ENCODE peak calls at places on chromosomes 16 and 17, in eight cellular contexts. V is endothelial cell, W is AG04449, S is pulmonary artery endothelial cell, B is left ventricle myocardium inferior, A is GM04504, L is GM12891, N is frontal cortex. Q is an unnamed sample.

GRCh38 chr17:72850410-72850809 is 242.1 kb downstream of the SLC39A11 start:
- DNase-seq in V (no peak), W (no peak), S (no peak), B (no peak), A (peak; percentile 38), L (no peak), N (no peak), Q (no peak)

GRCh38 chr17:36864827-36865320 is 72.4 kb upstream of the LHX1 start:
- DNase-seq in V (no peak), W (no peak), S (no peak), B (no peak), A (no peak), L (no peak), N (no peak), Q (no peak)

GRCh38 chr16:30490210-30490609 is 17.7 kb downstream of the ITGAL start:
- DNase-seq in V (no peak), W (no peak), S (no peak), B (no peak), A (no peak), L (no peak), N (no peak), Q (no peak)

GRCh38 chr17:58329035-58329807 is 626 bp upstream of the TSPOAP1 start:
- DNase-seq in V (no peak), W (no peak), S (no peak), B (peak; percentile 30), A (no peak), L (no peak), N (no peak), Q (no peak)

GRCh38 chr16:50389900-50390896 is 21.4 kb upstream of the BRD7 start:
- DNase-seq in V (no peak), W (no peak), S (no peak), B (no peak), A (no peak), L (no peak), N (no peak), Q (no peak)

GRCh38 chr17:74759243-74759801 is 10.9 kb downstream of the NHERF1 start:
- DNase-seq in V (no peak), W (no peak), S (no peak), B (no peak), A (no peak), L (peak; percentile 78), N (no peak), Q (no peak)

GRCh38 chr17:32870969-32871368 is 6.0 kb downstream of the MYO1D start:
- DNase-seq in V (no peak), W (no peak), S (no peak), B (no peak), A (peak; percentile 75), L (no peak), N (no peak), Q (no peak)

GRCh38 chr17:72169823-72170222 is 49.0 kb downstream of the SOX9 start:
- DNase-seq in V (no peak), W (no peak), S (no peak), B (no peak), A (no peak), L (no peak), N (no peak), Q (no peak)

GRCh38 chr17:62085511-62086408 is 20.7 kb upstream of the MED13 start:
- DNase-seq in V (no peak), W (no peak), S (no peak), B (no peak), A (no peak), L (no peak), N (no peak), Q (no peak)

GRCh38 chr17:57889892-57890856 is 40.3 kb upstream of the MRPS23 start:
- DNase-seq in V (no peak), W (no peak), S (no peak), B (peak; percentile 85), A (peak; percentile 86), L (no peak), N (no peak), Q (no peak)

GRCh38 chr17:78113804-78114785 is 14.5 kb downstream of the TMC6 start:
- DNase-seq in V (no peak), W (no peak), S (no peak), B (no peak), A (no peak), L (no peak), N (peak; percentile 12), Q (no peak)

GRCh38 chr17:75457047-75457654 is 716 bp downstream of the TMEM94 start:
- DNase-seq in V (peak; percentile 41), W (no peak), S (no peak), B (no peak), A (no peak), L (no peak), N (no peak), Q (no peak)

GRCh38 chr16:23724438-23725131 is 11.6 kb upstream of the ERN2 start:
- DNase-seq in V (no peak), W (no peak), S (no peak), B (no peak), A (no peak), L (no peak), N (no peak), Q (no peak)

GRCh38 chr16:75616541-75617010 is 6.5 kb downstream of the ADAT1 start:
- DNase-seq in V (no peak), W (no peak), S (no peak), B (no peak), A (no peak), L (no peak), N (no peak), Q (no peak)

GRCh38 chr16:72979974-72980373 is 68.0 kb downstream of the ZFHX3 start:
- DNase-seq in V (no peak), W (no peak), S (no peak), B (no peak), A (no peak), L (no peak), N (no peak), Q (no peak)

GRCh38 chr17:17774009-17774881 is 62.5 kb downstream of the SREBF1 start:
- DNase-seq in V (no peak), W (no peak), S (no peak), B (peak; percentile 34), A (no peak), L (no peak), N (no peak), Q (no peak)

GRCh38 chr16:15950167-15950854 is 895 bp downstream of the ABCC1 start:
- DNase-seq in V (peak; percentile 10), W (no peak), S (no peak), B (no peak), A (no peak), L (no peak), N (no peak), Q (peak; percentile 52)

GRCh38 chr16:21277045-21277926 is 804 bp downstream of the CRYM start:
- DNase-seq in V (no peak), W (no peak), S (no peak), B (peak; percentile 25), A (no peak), L (no peak), N (no peak), Q (no peak)

GRCh38 chr16:57623251-57624043 is 5.0 kb upstream of the ADGRG1 start:
- DNase-seq in V (no peak), W (no peak), S (no peak), B (no peak), A (no peak), L (no peak), N (peak; percentile 61), Q (peak; percentile 65)

GRCh38 chr16:9976641-9977040 is 205.6 kb downstream of the GRIN2A start:
- DNase-seq in V (no peak), W (no peak), S (no peak), B (no peak), A (no peak), L (no peak), N (no peak), Q (no peak)

GRCh38 chr16:84700518-84701277 is 898 bp downstream of the USP10 start:
- DNase-seq in V (no peak), W (no peak), S (no peak), B (no peak), A (no peak), L (no peak), N (peak; percentile 25), Q (no peak)

GRCh38 chr17:43723697-43724359 is 34.8 kb downstream of the SOST start:
- DNase-seq in V (no peak), W (no peak), S (no peak), B (no peak), A (peak; percentile 68), L (no peak), N (no peak), Q (no peak)

GRCh38 chr17:6166492-6167179 is 96.5 kb downstream of the WSCD1 start:
- DNase-seq in V (no peak), W (no peak), S (no peak), B (no peak), A (no peak), L (no peak), N (no peak), Q (no peak)

GRCh38 chr17:45431531-45432404 is 902 bp downstream of the ARHGAP27 start:
- DNase-seq in V (peak; percentile 80), W (no peak), S (no peak), B (peak; percentile 56), A (no peak), L (peak; percentile 95), N (peak; percentile 74), Q (peak; percentile 98)

GRCh38 chr16:73369841-73370240 is 321.9 kb upstream of the ZFHX3 start:
- DNase-seq in V (no peak), W (no peak), S (no peak), B (no peak), A (no peak), L (no peak), N (no peak), Q (no peak)

GRCh38 chr16:69511641-69512040 is 54.1 kb upstream of the NFAT5 start:
- DNase-seq in V (no peak), W (no peak), S (no peak), B (no peak), A (no peak), L (no peak), N (no peak), Q (no peak)

GRCh38 chr17:21263351-21263750 is 10.1 kb upstream of the NATD1 start:
- DNase-seq in V (no peak), W (no peak), S (no peak), B (no peak), A (no peak), L (no peak), N (no peak), Q (no peak)

GRCh38 chr17:30589431-30589830 is 112.2 kb downstream of the GOSR1 start:
- DNase-seq in V (no peak), W (no peak), S (no peak), B (no peak), A (no peak), L (no peak), N (no peak), Q (no peak)

GRCh38 chr16:4372578-4373355 is 1.1 kb downstream of the VASN start:
- DNase-seq in V (no peak), W (peak; percentile 34), S (no peak), B (peak; percentile 30), A (no peak), L (no peak), N (no peak), Q (no peak)

GRCh38 chr16:26015776-26016175 is 324.0 kb downstream of the HS3ST4 start:
- DNase-seq in V (no peak), W (no peak), S (no peak), B (no peak), A (no peak), L (no peak), N (no peak), Q (no peak)

GRCh38 chr16:11256657-11257130 is 690 bp upstream of the SOCS1 start:
- DNase-seq in V (peak; percentile 56), W (no peak), S (no peak), B (peak; percentile 76), A (no peak), L (no peak), N (peak; percentile 34), Q (peak; percentile 35)

GRCh38 chr17:67528751-67529436 is 151.8 kb downstream of the PITPNC1 start:
- DNase-seq in V (peak; percentile 31), W (peak; percentile 59), S (peak; percentile 61), B (peak; percentile 72), A (peak; percentile 81), L (no peak), N (peak; percentile 69), Q (no peak)